ENCODE peak calls at places on chromosome 15, in four cellular contexts. U, A, C and W are unnamed samples. For H3K36me3, the result is how much of the 10 kb centered on the place peaks cover.

GRCh38 chr15:51403072-51403878 is 61.8 kb downstream of the GLDN start:
- DNase-seq in A (no peak), C (no peak), U (no peak), W (no peak)

GRCh38 chr15:63338170-63338569 is 43.5 kb downstream of the CA12 start:
- DNase-seq in U (no peak), C (no peak), A (no peak), W (no peak)

GRCh38 chr15:31212956-31213694 is 111.6 kb upstream of the TRPM1 start:
- DNase-seq in U (no peak), C (peak), A (no peak), W (no peak)

GRCh38 chr15:32796856-32797255 is 79.1 kb downstream of the GREM1 start:
- DNase-seq in C (no peak), A (no peak), U (no peak), W (no peak)

GRCh38 chr15:27582741-27583400 is 516.2 kb downstream of the OCA2 start:
- DNase-seq in U (no peak), C (no peak), A (no peak), W (no peak)

GRCh38 chr15:35991386-35991785 is 445.4 kb upstream of the DPH6 start:
- DNase-seq in C (no peak), A (no peak), U (no peak), W (no peak)

GRCh38 chr15:95303659-95304058 is 1026.8 kb upstream of the NR2F2 start:
- DNase-seq in C (no peak), A (no peak), U (no peak), W (no peak)

GRCh38 chr15:58551764-58552504 is 120.1 kb downstream of the LIPC start:
- DNase-seq in A (no peak), C (peak), U (peak), W (no peak)

GRCh38 chr15:33234019-33234418 is 39.5 kb upstream of the FMN1 start:
- DNase-seq in C (peak), A (no peak), U (no peak), W (no peak)

GRCh38 chr15:61996056-61996635 is 64.1 kb downstream of the VPS13C start:
- DNase-seq in C (no peak), A (no peak), U (no peak), W (no peak)

GRCh38 chr15:80525853-80526252 is 121.7 kb downstream of the ARNT2 start:
- DNase-seq in U (no peak), A (no peak), C (no peak), W (no peak)

GRCh38 chr15:37628507-37628906 is 305.9 kb upstream of the TMCO5A start:
- DNase-seq in C (no peak), U (no peak), A (no peak), W (no peak)

GRCh38 chr15:87604857-87605446 is 651.6 kb downstream of the NTRK3 start:
- DNase-seq in C (no peak), A (no peak), U (no peak), W (no peak)

GRCh38 chr15:74863239-74864056 is 9.7 kb downstream of the SCAMP2 start:
- DNase-seq in U (no peak), A (no peak), C (no peak), W (no peak)

GRCh38 chr15:95368211-95368610 is 962.3 kb upstream of the NR2F2 start:
- DNase-seq in A (no peak), C (no peak), U (no peak), W (no peak)

GRCh38 chr15:38217181-38217580 is 35.5 kb upstream of the SPRED1 start:
- DNase-seq in U (no peak), C (no peak), A (no peak), W (no peak)

GRCh38 chr15:91849749-91850161 is 3.8 kb upstream of the SLCO3A1 start:
- DNase-seq in C (no peak), A (no peak), U (no peak), W (no peak)

GRCh38 chr15:87777054-87777498 is 479.5 kb downstream of the NTRK3 start:
- DNase-seq in C (no peak), U (no peak), A (no peak), W (no peak)

GRCh38 chr15:26772588-26773484 is at the start of gene GABRB3:
- DNase-seq in A (no peak), C (peak), U (peak), W (no peak)

GRCh38 chr15:89912145-89912673 is 543 bp downstream of the ARPIN start:
- DNase-seq in U (peak), C (peak), A (no peak), W (peak)

GRCh38 chr15:32694222-32694983 is 23.4 kb upstream of the GREM1 start:
- DNase-seq in U (no peak), C (no peak), A (no peak), W (no peak)

GRCh38 chr15:31267161-31268107 is 59.2 kb upstream of the KLF13 start:
- DNase-seq in A (peak), U (peak), C (peak), W (peak)

GRCh38 chr15:43275736-43276562 is 9.2 kb upstream of the TGM5 start:
- DNase-seq in U (no peak), A (no peak), C (peak), W (no peak)

GRCh38 chr15:83207622-83208356 is at the start of gene HDGFL3:
- DNase-seq in A (peak), U (peak), C (peak), W (peak)

GRCh38 chr15:97446138-97446537 is 514.4 kb upstream of the ARRDC4 start:
- DNase-seq in C (no peak), U (no peak), A (no peak), W (no peak)

GRCh38 chr15:99426431-99427105 is 139.2 kb upstream of the MEF2A start:
- DNase-seq in C (no peak), U (no peak), A (peak), W (peak)

GRCh38 chr15:97567411-97567810 is 393.1 kb upstream of the ARRDC4 start:
- DNase-seq in C (no peak), U (no peak), A (no peak), W (no peak)

GRCh38 chr15:62066663-62067447 is at the start of gene C2CD4A:
- DNase-seq in C (peak), U (peak), A (peak), W (peak)

GRCh38 chr15:68463996-68464395 is 32.0 kb upstream of the ITGA11 start:
- DNase-seq in U (no peak), C (no peak), A (no peak), W (no peak)

GRCh38 chr15:99435761-99436346 is 129.9 kb upstream of the MEF2A start:
- DNase-seq in U (peak), A (peak), C (no peak), W (peak)

GRCh38 chr15:33074942-33075341 is 119.6 kb downstream of the FMN1 start:
- DNase-seq in U (no peak), A (no peak), C (no peak), W (no peak)

GRCh38 chr15:40763801-40764765 is at the start of gene GCHFR:
- DNase-seq in U (peak), C (peak), A (peak), W (peak)

GRCh38 chr15:95973566-95974256 is 356.8 kb upstream of the NR2F2 start:
- DNase-seq in C (no peak), A (no peak), U (no peak), W (no peak)

GRCh38 chr15:63256433-63256884 is 20.9 kb upstream of the APH1B start:
- DNase-seq in U (no peak), C (no peak), A (no peak), W (no peak)

GRCh38 chr15:90564109-90564508 is 34.4 kb downstream of the CRTC3 start:
- DNase-seq in C (no peak), U (no peak), A (no peak), W (no peak)

GRCh38 chr15:60899322-60899966 is 329.7 kb downstream of the RORA start:
- DNase-seq in A (no peak), U (no peak), C (no peak), W (no peak)

GRCh38 chr15:75671684-75672083 is 24.0 kb downstream of the SNX33 start:
- DNase-seq in U (no peak), C (no peak), A (no peak), W (no peak)

GRCh38 chr15:72758195-72758594 is 25.4 kb downstream of the ADPGK start:
- DNase-seq in U (no peak), C (no peak), A (no peak), W (no peak)

GRCh38 chr15:51088585-51088984 is 6.1 kb downstream of the TNFAIP8L3 start:
- DNase-seq in U (no peak), A (no peak), C (no peak), W (no peak)

DNA sequence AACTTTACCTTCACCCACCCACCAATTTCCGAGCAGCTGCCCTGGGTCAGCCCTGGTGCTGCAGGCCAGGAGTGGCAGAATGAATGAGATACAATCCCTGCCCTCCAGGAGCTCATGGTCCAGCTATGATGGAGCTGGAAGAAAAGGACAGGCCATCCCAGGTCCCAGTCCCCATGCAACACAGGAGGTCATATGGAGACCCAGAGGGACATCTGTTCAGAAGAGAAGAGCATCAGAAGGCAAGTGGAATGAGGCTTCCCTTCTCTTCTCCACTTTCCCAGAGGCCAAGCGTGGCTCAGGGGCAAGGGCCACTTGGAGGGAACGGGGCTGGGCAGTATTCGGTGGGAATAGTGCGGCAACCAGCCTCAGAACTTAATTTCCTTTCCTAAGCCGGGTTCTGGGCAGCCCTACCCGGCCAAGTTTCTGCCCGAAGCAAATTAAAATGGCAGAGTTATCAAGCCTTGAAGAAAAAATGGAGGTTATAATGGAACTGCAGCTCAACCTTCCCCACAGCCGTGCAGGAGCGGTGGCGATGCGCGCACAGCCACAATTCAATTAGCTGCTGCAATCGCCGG is 35.9 kb downstream of the TLE3 start:
- DNase-seq in A (no peak), U (no peak), C (no peak), W (peak)
- H3K27ac ChIP-seq in A (no peak), U (no peak), C (no peak), W (peak)

DNA sequence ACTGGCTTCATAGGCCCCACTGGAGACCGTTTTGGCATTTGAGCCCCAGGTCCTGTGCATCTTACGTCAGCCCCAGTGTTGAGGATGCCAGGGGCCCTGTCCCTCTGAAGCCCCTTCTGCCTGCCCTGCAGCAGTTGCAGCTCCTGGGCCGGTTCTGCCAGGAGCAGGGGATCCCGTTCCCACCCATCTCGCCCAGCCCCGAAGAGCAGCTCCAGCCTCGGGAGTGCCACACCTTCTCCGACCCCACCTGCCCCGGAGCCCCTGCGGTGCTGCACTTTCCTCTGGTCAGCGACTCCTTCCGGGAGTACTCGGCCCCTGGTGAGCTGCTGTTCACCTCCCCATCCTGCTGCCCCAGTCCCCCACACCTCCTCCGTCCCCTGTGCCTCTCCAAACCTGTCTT is 8.6 kb downstream of the PLA2G4B start:
- DNase-seq in A (no peak), C (no peak), U (no peak), W (no peak)
- H3K36me3 ChIP-seq in A (under half), C (under half), U (half or more), W (under half)

DNA sequence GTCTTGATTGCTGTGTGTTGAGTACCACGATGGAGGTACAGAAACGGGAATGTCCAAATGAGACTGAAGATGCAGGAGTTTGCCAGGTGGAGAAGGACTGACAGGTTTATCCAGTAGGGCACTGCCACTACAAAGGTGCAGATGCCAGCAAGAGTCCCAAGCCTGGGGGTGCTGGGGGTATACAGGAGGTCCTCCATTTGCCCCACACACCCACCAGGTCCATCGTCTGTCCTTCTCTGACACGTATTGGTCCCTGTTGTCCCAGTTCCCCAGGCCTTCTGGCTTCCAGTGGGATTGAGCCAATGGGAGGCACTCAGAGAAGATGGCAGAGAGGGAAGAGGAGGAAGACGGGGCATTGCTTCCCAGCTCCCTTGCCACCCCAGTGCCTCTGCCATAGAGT is 6.6 kb downstream of the HAPLN3 start:
- DNase-seq in A (no peak), U (no peak), C (no peak), W (no peak)
- TF ChIP-seq POLR2AphosphoS5 in A (no peak), U (no peak), C (no peak), W (no peak)

GRCh38 chr15:65095747-65096104 is 19.2 kb downstream of the KBTBD13 start:
- DNase-seq in C (no peak), U (no peak), A (no peak), W (peak)
- H3K27ac ChIP-seq in C (no peak), U (no peak), A (no peak), W (peak)

GRCh38 chr15:49024840-49025239 is 21.4 kb downstream of the SECISBP2L start:
- DNase-seq in A (no peak), U (no peak), C (no peak), W (no peak)
- H3K36me3 ChIP-seq in A (under half), U (half or more), C (under half), W (under half)

GRCh38 chr15:85579011-85579701 is 198.8 kb downstream of the AKAP13 start:
- DNase-seq in C (no peak), A (no peak), U (peak), W (no peak)
- TF ChIP-seq POLR2AphosphoS5 in C (peak), A (no peak), U (peak), W (peak)

GRCh38 chr15:101158166-101159095 is 93.4 kb downstream of the CHSY1 start:
- DNase-seq in C (no peak), A (no peak), U (no peak), W (peak)

GRCh38 chr15:101159096-101159935 is 92.5 kb downstream of the CHSY1 start:
- DNase-seq in A (no peak), U (no peak), C (no peak), W (peak)

GRCh38 chr15:101157721-101158120 is 94.1 kb downstream of the CHSY1 start:
- DNase-seq in A (no peak), C (no peak), U (no peak), W (no peak)

GRCh38 chr15:101161656-101162055 is 90.2 kb downstream of the CHSY1 start:
- DNase-seq in A (no peak), U (no peak), C (no peak), W (peak)

GRCh38 chr15:101159936-101160770 is 91.7 kb downstream of the CHSY1 start:
- DNase-seq in U (no peak), A (no peak), C (no peak), W (peak)
- H3K27ac ChIP-seq in U (no peak), A (no peak), C (no peak), W (no peak)

DNA sequence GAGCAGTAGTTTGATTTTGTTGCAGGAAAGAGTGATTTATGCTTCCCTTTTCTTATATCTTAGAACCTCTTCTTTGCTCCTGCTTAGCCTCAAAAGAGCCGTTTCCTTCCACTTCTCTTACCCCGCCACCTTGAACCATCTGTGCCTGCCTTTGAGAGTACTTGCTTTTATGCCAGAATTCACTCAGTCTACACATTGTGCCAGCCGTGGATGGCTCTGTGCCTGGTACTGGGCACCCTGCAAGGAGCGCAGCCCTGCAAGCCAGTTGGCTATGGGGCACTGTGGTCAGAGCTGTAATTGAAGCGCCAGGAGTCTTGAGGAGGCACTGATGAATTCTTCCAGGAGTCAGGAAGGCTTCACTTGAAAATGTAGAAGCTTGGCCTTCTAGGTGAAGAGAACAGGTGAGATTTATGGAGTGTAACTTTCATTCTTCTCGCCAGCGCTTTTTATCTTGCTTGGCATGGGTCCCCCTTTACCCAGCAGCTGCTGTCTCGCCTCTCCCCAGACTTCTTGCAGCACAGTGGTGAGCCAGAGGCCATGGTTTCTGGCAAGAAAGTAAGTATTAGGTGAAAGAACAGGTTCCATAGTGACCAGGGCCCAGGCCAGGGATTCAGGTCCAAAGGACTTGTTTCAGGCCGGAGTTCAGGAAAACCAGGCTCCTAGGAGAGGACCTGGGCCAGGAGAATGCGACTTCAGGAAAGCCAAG is 4.9 kb downstream of the TMED3 start:
- DNase-seq in C (no peak), U (peak), A (no peak), W (no peak)
- H3K36me3 ChIP-seq in C (under half), U (half or more), A (under half), W (under half)